ENCODE peak calls at places on chromosome 11, in four cellular contexts. B is NCI-H1092, C is HT1080, R is Ammon's horn. H is an unnamed sample.

GRCh38 chr11:59144579-59145345 is 2.1 kb downstream of the FAM111A start:
- DNase-seq in C (peak; percentile 89), B (peak; percentile 91), R (peak; percentile 82), H (peak; percentile 76)

GRCh38 chr11:12248330-12248729 is 129.0 kb upstream of the PARVA start:
- DNase-seq in C (no peak), R (peak; percentile 88), B (peak; percentile 88), H (no peak)

GRCh38 chr11:124622531-124623451 is at the start of gene TBRG1:
- DNase-seq in R (peak; percentile 97), C (peak; percentile 89), B (peak; percentile 91), H (peak; percentile 66)

GRCh38 chr11:130711193-130711592 is 205.1 kb downstream of the SNX19 start:
- DNase-seq in C (no peak), B (no peak), R (no peak), H (no peak)

GRCh38 chr11:115929618-115930129 is 425.5 kb upstream of the CADM1 start:
- DNase-seq in B (no peak), C (peak; percentile 37), R (no peak), H (peak; percentile 83)

GRCh38 chr11:38937709-38938108 is 2339.7 kb upstream of the RAG2 start:
- DNase-seq in C (no peak), R (no peak), B (no peak), H (no peak)

GRCh38 chr11:57544566-57544965 is 7.2 kb downstream of the SMTNL1 start:
- DNase-seq in R (no peak), C (no peak), B (no peak), H (no peak)

GRCh38 chr11:32775908-32776307 is 18.6 kb downstream of the CCDC73 start:
- DNase-seq in B (no peak), C (no peak), R (no peak), H (no peak)

GRCh38 chr11:124961972-124962609 is 8.1 kb downstream of the CCDC15 start:
- DNase-seq in B (peak; percentile 26), R (peak; percentile 89), C (peak; percentile 65), H (peak; percentile 64)

GRCh38 chr11:58429273-58429672 is 1.4 kb upstream of the OR5B2 start:
- DNase-seq in C (no peak), R (no peak), B (no peak), H (no peak)

GRCh38 chr11:14449302-14449714 is 50.3 kb downstream of the COPB1 start:
- DNase-seq in B (no peak), C (peak; percentile 31), R (no peak), H (no peak)

GRCh38 chr11:2148253-2149000 is 9.2 kb upstream of the IGF2 start:
- DNase-seq in C (no peak), B (no peak), R (no peak), H (no peak)

GRCh38 chr11:27485930-27486773 is 13.6 kb upstream of the LGR4 start:
- DNase-seq in B (peak; percentile 27), R (peak; percentile 67), C (peak; percentile 45), H (peak; percentile 41)

GRCh38 chr11:64534950-64535349 is 56.1 kb upstream of the SLC22A12 start:
- DNase-seq in C (no peak), B (no peak), R (no peak), H (no peak)

GRCh38 chr11:69912161-69912910 is 93.1 kb upstream of the FGF3 start:
- DNase-seq in C (no peak), B (no peak), R (no peak), H (no peak)

GRCh38 chr11:72208281-72208680 is 8.3 kb upstream of the FOLR2 start:
- DNase-seq in C (no peak), B (no peak), R (no peak), H (no peak)

GRCh38 chr11:12802418-12803085 is 128.3 kb downstream of the TEAD1 start:
- DNase-seq in B (peak; percentile 99), R (peak; percentile 28), C (peak; percentile 88), H (peak; percentile 98)

GRCh38 chr11:133927690-133928627 is 28.8 kb downstream of the IGSF9B start:
- DNase-seq in R (peak; percentile 78), C (peak; percentile 64), B (peak; percentile 65), H (no peak)

GRCh38 chr11:118219244-118219643 is 5.6 kb downstream of the JAML start:
- DNase-seq in B (no peak), C (no peak), R (no peak), H (no peak)

GRCh38 chr11:126352934-126353801 is 2.3 kb upstream of the ST3GAL4 start:
- DNase-seq in C (peak; percentile 75), B (no peak), R (no peak), H (peak; percentile 78)

GRCh38 chr11:117230286-117230961 is 1.4 kb downstream of the PCSK7 start:
- DNase-seq in B (no peak), C (peak; percentile 20), R (no peak), H (no peak)

GRCh38 chr11:117456027-117456720 is 128.5 kb downstream of the CEP164 start:
- DNase-seq in B (no peak), C (no peak), R (no peak), H (no peak)

GRCh38 chr11:114181195-114181594 is 115.0 kb upstream of the NNMT start:
- DNase-seq in R (no peak), C (no peak), B (no peak), H (no peak)

GRCh38 chr11:28619870-28620540 is 511.8 kb downstream of the METTL15 start:
- DNase-seq in B (no peak), C (peak; percentile 68), R (no peak), H (peak; percentile 52)

GRCh38 chr11:27719575-27719925 is 19.3 kb upstream of the BDNF start:
- DNase-seq in R (no peak), B (no peak), C (no peak), H (no peak)

GRCh38 chr11:83280256-83280655 is 5.9 kb downstream of the CCDC90B start:
- DNase-seq in B (no peak), R (no peak), C (no peak), H (no peak)

GRCh38 chr11:135069884-135070283 is 657.8 kb upstream of the B3GAT1 start:
- DNase-seq in B (no peak), C (peak; percentile 0), R (no peak), H (peak; percentile 14)

GRCh38 chr11:110367571-110367970 is 62.2 kb upstream of the FDX1 start:
- DNase-seq in R (no peak), C (no peak), B (no peak), H (no peak)

GRCh38 chr11:95715777-95716241 is 73.8 kb downstream of the FAM76B start:
- DNase-seq in R (peak; percentile 79), B (no peak), C (peak; percentile 82), H (no peak)

GRCh38 chr11:330694-331314 is 10.1 kb upstream of the IFITM3 start:
- DNase-seq in R (no peak), B (no peak), C (peak; percentile 44), H (no peak)

GRCh38 chr11:5300246-5300645 is 1.5 kb downstream of the OR51B4 start:
- DNase-seq in R (no peak), C (no peak), B (no peak), H (no peak)

GRCh38 chr11:66957971-66958231 is 282 bp downstream of the PC start:
- DNase-seq in C (no peak), R (no peak), B (peak; percentile 73), H (no peak)

GRCh38 chr11:125790825-125791224 is 2.9 kb downstream of the PATE3 start:
- DNase-seq in R (no peak), B (no peak), C (no peak), H (no peak)

GRCh38 chr11:134287561-134287960 is 11.4 kb downstream of the GLB1L3 start:
- DNase-seq in R (no peak), B (no peak), C (no peak), H (no peak)

GRCh38 chr11:61080526-61080925 is 21.8 kb upstream of the CD5 start:
- DNase-seq in B (no peak), R (no peak), C (no peak), H (no peak)

GRCh38 chr11:119336744-119337469 is 2.6 kb downstream of the RNF26 start:
- DNase-seq in R (no peak), B (no peak), C (no peak), H (no peak)

H was measured in RCC 7860.